ENCODE peak calls at places on chromosome 15, in ten cellular contexts. Y, F, J, U, B, E, A, D, G and V are unnamed samples.

GRCh38 chr15:25171856-25172687 is 217.3 kb downstream of the SNRPN start:
- DNase-seq in Y (no peak), F (no peak), J (no peak), U (peak), B (no peak), E (peak), A (peak), D (no peak), G (no peak), V (no peak)

GRCh38 chr15:70095387-70096214 is 2.1 kb downstream of the TLE3 start:
- DNase-seq in Y (peak), F (no peak), J (no peak), U (peak), B (peak), E (peak), A (peak), D (no peak), G (no peak), V (no peak)

GRCh38 chr15:88202231-88202630 is 54.3 kb downstream of the NTRK3 start:
- DNase-seq in Y (no peak), F (no peak), J (no peak), U (no peak), B (no peak), E (no peak), A (no peak), D (no peak), G (no peak), V (no peak)

GRCh38 chr15:67082007-67082536 is 16.7 kb downstream of the SMAD3 start:
- DNase-seq in Y (peak), F (no peak), J (peak), U (no peak), B (peak), E (peak), A (no peak), D (no peak), G (no peak), V (no peak)

GRCh38 chr15:88994286-88994685 is 81.1 kb upstream of the MFGE8 start:
- DNase-seq in Y (no peak), F (peak), J (no peak), U (no peak), B (no peak), E (no peak), A (no peak), D (no peak), G (no peak), V (no peak)

GRCh38 chr15:31234815-31235214 is 91.8 kb upstream of the KLF13 start:
- DNase-seq in Y (no peak), F (no peak), J (no peak), U (no peak), B (no peak), E (no peak), A (no peak), D (no peak), G (no peak), V (no peak)

GRCh38 chr15:97783240-97783639 is 177.3 kb upstream of the ARRDC4 start:
- DNase-seq in Y (no peak), F (no peak), J (no peak), U (no peak), B (no peak), E (no peak), A (no peak), D (no peak), G (no peak), V (no peak)

GRCh38 chr15:40313531-40314398 is 6.0 kb upstream of the PLCB2 start:
- DNase-seq in Y (peak), F (no peak), J (peak), U (no peak), B (no peak), E (peak), A (no peak), D (no peak), G (no peak), V (no peak)

GRCh38 chr15:98684441-98684840 is 36.1 kb downstream of the IGF1R start:
- DNase-seq in Y (peak), F (peak), J (no peak), U (no peak), B (no peak), E (no peak), A (no peak), D (peak), G (no peak), V (peak)

GRCh38 chr15:42139596-42139995 is 16.8 kb downstream of the PLA2G4F start:
- DNase-seq in Y (no peak), F (no peak), J (no peak), U (no peak), B (no peak), E (no peak), A (no peak), D (no peak), G (no peak), V (no peak)

GRCh38 chr15:78340243-78341056 is at the start of gene CRABP1:
- DNase-seq in Y (no peak), F (no peak), J (no peak), U (no peak), B (no peak), E (no peak), A (no peak), D (no peak), G (no peak), V (no peak)

GRCh38 chr15:99110581-99111320 is 5.9 kb downstream of the SYNM start:
- DNase-seq in Y (no peak), F (no peak), J (no peak), U (no peak), B (no peak), E (no peak), A (no peak), D (no peak), G (no peak), V (peak)

GRCh38 chr15:72184165-72184811 is 13.3 kb downstream of the GRAMD2A start:
- DNase-seq in Y (no peak), F (no peak), J (no peak), U (peak), B (no peak), E (no peak), A (no peak), D (no peak), G (peak), V (peak)

GRCh38 chr15:70741677-70742293 is 21.6 kb downstream of the UACA start:
- DNase-seq in Y (peak), F (peak), J (no peak), U (no peak), B (no peak), E (no peak), A (no peak), D (no peak), G (no peak), V (no peak)

GRCh38 chr15:67109141-67110034 is 44.0 kb downstream of the SMAD3 start:
- DNase-seq in Y (peak), F (peak), J (no peak), U (peak), B (peak), E (no peak), A (peak), D (peak), G (no peak), V (peak)

GRCh38 chr15:23073890-23074631 is 34.7 kb upstream of the TUBGCP5 start:
- DNase-seq in Y (peak), F (no peak), J (no peak), U (no peak), B (no peak), E (no peak), A (no peak), D (peak), G (no peak), V (no peak)

DNA sequence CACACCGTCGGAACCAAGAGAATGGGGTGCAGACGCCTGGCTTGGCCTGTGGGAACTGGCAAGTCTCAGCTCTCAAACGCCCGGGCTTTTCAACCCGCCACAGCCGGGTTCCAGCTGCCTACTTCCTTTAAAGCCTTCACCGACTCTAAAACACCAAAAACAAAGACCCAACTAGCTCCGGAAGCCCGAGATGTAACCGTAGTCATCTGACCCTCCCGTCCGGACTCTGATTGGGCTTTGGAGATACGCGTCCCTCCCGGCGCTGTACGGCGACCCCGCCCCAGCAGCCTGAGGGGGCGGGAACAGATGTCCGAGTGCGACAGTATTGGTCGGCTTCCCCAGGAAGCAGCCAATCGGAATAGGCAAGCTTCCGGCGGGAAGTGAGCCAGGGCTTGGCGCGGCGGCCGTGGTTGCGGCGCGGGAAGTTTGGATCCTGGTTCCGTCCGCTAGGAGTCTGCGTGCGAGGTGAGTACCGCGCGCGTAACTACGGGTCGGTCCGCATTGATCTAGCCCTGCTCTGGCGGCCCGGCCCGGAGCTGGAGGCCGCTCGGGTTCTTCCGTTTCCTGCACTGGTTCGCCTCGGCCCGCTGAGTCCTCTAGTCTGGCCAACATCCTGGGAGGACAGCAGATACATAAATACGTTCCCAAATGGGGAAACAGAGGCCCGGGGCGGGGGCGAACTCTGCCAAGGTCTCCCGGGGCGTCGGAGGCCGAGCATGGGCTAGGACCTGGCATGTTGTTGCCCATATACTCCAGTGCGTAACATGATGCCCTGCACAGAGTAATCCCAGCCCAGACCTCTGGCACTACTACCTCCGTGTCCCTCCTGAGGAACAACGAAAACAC is at the start of gene BLM:
- DNase-seq in Y (peak), F (peak), J (peak), U (peak), B (peak), E (peak), A (peak), D (peak), G (peak), V (peak)
- TF ChIP-seq CTCF in Y (peak), F (peak), J (peak), U (peak), B (peak), E (peak), A (peak), D (no peak), G (peak), V (peak)

GRCh38 chr15:43799209-43799944 is 643 bp downstream of the SERINC4 start:
- DNase-seq in Y (no peak), F (no peak), J (no peak), U (no peak), B (no peak), E (no peak), A (no peak), D (no peak), G (no peak), V (no peak)
- TF ChIP-seq CTCF in Y (no peak), F (no peak), J (no peak), U (no peak), B (no peak), E (no peak), A (no peak), D (no peak), G (no peak), V (no peak)

GRCh38 chr15:47784820-47785219 is 67.5 kb downstream of the SEMA6D start:
- DNase-seq in Y (no peak), F (no peak), J (no peak), U (no peak), B (no peak), E (no peak), A (no peak), D (no peak), G (no peak), V (no peak)
- TF ChIP-seq CTCF in Y (no peak), F (no peak), J (no peak), U (no peak), B (no peak), E (no peak), A (no peak), D (no peak), G (no peak), V (no peak)

GRCh38 chr15:63601026-63601726 is 4.0 kb downstream of the FBXL22 start:
- DNase-seq in Y (peak), F (peak), J (peak), U (peak), B (no peak), E (peak), A (peak), D (no peak), G (peak), V (peak)
- TF ChIP-seq CTCF in Y (no peak), F (no peak), J (no peak), U (no peak), B (no peak), E (no peak), A (peak), D (no peak), G (peak), V (no peak)

DNA sequence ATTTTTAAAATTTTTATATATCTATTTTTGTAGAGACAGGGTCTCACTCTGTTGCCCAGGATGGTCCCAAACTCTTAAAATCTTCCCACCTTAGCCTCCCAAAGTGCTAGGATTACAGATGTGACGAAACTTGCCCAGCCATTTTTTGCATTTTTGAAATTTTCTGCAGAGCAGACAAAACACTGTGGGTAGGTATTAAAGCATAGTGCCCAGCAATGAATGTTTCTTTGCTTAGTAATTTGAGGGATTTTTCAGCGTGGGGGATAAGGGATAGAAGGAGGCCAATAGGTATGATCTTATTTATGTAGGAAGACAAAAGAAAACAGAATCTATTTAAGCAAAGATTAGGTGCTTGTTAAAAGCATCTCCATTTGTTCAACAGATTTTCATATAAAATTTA is 446.8 kb upstream of the DPH6 start:
- DNase-seq in Y (no peak), F (no peak), J (no peak), U (no peak), B (no peak), E (no peak), A (no peak), D (no peak), G (no peak), V (no peak)
- TF ChIP-seq CTCF in Y (no peak), F (no peak), J (no peak), U (no peak), B (no peak), E (no peak), A (no peak), D (no peak), G (no peak), V (no peak)